ENCODE peak calls at places on chromosomes 11 and 22, in five cellular contexts. A is GDM1, U is A549, T is NCI-H748 treated with DMSO at 0.1 percent for 48 hours, J is kidney glomerular epithelial cell. R is an unnamed sample.

GRCh38 chr11:109789911-109790310 is 303.3 kb upstream of the ZC3H12C start:
- DNase-seq in A (no peak), T (no peak), J (no peak), U (no peak), R (no peak)

GRCh38 chr11:128206476-128206875 is 380.9 kb downstream of the ETS1 start:
- DNase-seq in A (no peak), U (no peak), T (no peak), J (peak), R (no peak)

GRCh38 chr22:46575915-46576555 is 38.6 kb upstream of the CELSR1 start:
- DNase-seq in T (no peak), A (no peak), J (no peak), U (no peak), R (no peak)

GRCh38 chr11:64971421-64972233 is at the start of gene MAJIN:
- DNase-seq in U (peak), J (peak), T (no peak), A (no peak), R (peak)

GRCh38 chr11:59898652-59899051 is 20.1 kb downstream of the OOSP3 start:
- DNase-seq in U (no peak), A (no peak), T (no peak), J (no peak), R (no peak)

GRCh38 chr11:71102251-71102995 is 150.0 kb downstream of the SHANK2 start:
- DNase-seq in U (no peak), A (no peak), T (no peak), J (no peak), R (no peak)

GRCh38 chr11:122784325-122785155 is 53.8 kb upstream of the CRTAM start:
- DNase-seq in J (peak), T (no peak), U (no peak), A (no peak), R (peak)

GRCh38 chr22:44572414-44573207 is 74.6 kb upstream of the RTL6 start:
- DNase-seq in J (no peak), U (no peak), A (no peak), T (no peak), R (no peak)

GRCh38 chr11:114273071-114273470 is 23.1 kb upstream of the NNMT start:
- DNase-seq in A (no peak), J (no peak), U (no peak), T (no peak), R (no peak)

GRCh38 chr11:45805305-45806071 is 539 bp downstream of the SLC35C1 start:
- DNase-seq in U (peak), T (peak), J (peak), A (no peak), R (no peak)

GRCh38 chr11:125270711-125271110 is 106.2 kb downstream of the PKNOX2 start:
- DNase-seq in J (no peak), A (no peak), U (no peak), T (no peak), R (no peak)

GRCh38 chr22:47177334-47177815 is 414.9 kb downstream of the TBC1D22A start:
- DNase-seq in T (no peak), J (no peak), U (no peak), A (no peak), R (no peak)

GRCh38 chr11:69435161-69435990 is 46.1 kb upstream of the LINC01488 start:
- DNase-seq in U (no peak), A (no peak), J (no peak), T (no peak), R (no peak)

GRCh38 chr11:45511566-45511965 is 153.9 kb downstream of the CHST1 start:
- DNase-seq in J (no peak), T (no peak), U (no peak), A (no peak), R (no peak)